ENCODE peak calls at places on chromosome 10, in seven cellular contexts. One of them, this sample, is unnamed.

GRCh38 chr10:104580321-104580720 is 60.8 kb upstream of the SORCS3 start:
- DNase-seq in OCI-LY7: no peak
- DNase-seq in neuronal stem cell: no peak
- DNase-seq in MM.1S: no peak
- DNase-seq in PC-3: no peak
- DNase-seq in mammary epithelial cell: no peak
- DNase-seq in GM23338: no peak
- DNase-seq in this sample: peak

GRCh38 chr10:50393784-50394183 is 142.5 kb upstream of the ASAH2 start:
- DNase-seq in PC-3: peak
- DNase-seq in GM23338: no peak
- DNase-seq in MM.1S: no peak
- DNase-seq in OCI-LY7: no peak
- DNase-seq in mammary epithelial cell: no peak
- DNase-seq in neuronal stem cell: no peak
- DNase-seq in this sample: peak

GRCh38 chr10:79322616-79323566 is 24.4 kb upstream of the PPIF start:
- DNase-seq in OCI-LY7: no peak
- DNase-seq in MM.1S: no peak
- DNase-seq in mammary epithelial cell: peak
- DNase-seq in GM23338: no peak
- DNase-seq in PC-3: peak
- DNase-seq in neuronal stem cell: no peak
- DNase-seq in this sample: peak

GRCh38 chr10:67612577-67613537 is 83.1 kb downstream of the CTNNA3 start:
- DNase-seq in MM.1S: peak
- DNase-seq in GM23338: no peak
- DNase-seq in PC-3: peak
- DNase-seq in OCI-LY7: no peak
- DNase-seq in mammary epithelial cell: peak
- DNase-seq in neuronal stem cell: no peak
- DNase-seq in this sample: peak

GRCh38 chr10:79104264-79104954 is 35.6 kb downstream of the ZMIZ1 start:
- DNase-seq in neuronal stem cell: no peak
- DNase-seq in MM.1S: no peak
- DNase-seq in OCI-LY7: no peak
- DNase-seq in PC-3: peak
- DNase-seq in mammary epithelial cell: no peak
- DNase-seq in GM23338: no peak
- DNase-seq in this sample: peak

GRCh38 chr10:77024456-77024855 is 613.2 kb downstream of the KCNMA1 start:
- DNase-seq in GM23338: no peak
- DNase-seq in MM.1S: no peak
- DNase-seq in mammary epithelial cell: no peak
- DNase-seq in neuronal stem cell: no peak
- DNase-seq in OCI-LY7: no peak
- DNase-seq in PC-3: no peak
- DNase-seq in this sample: no peak

GRCh38 chr10:132111121-132111731 is 45.5 kb downstream of the JAKMIP3 start:
- DNase-seq in MM.1S: no peak
- DNase-seq in OCI-LY7: no peak
- DNase-seq in PC-3: no peak
- DNase-seq in GM23338: no peak
- DNase-seq in neuronal stem cell: no peak
- DNase-seq in mammary epithelial cell: no peak
- DNase-seq in this sample: no peak

GRCh38 chr10:123972481-123973401 is 81.1 kb upstream of the CPXM2 start:
- DNase-seq in neuronal stem cell: peak
- DNase-seq in mammary epithelial cell: no peak
- DNase-seq in MM.1S: no peak
- DNase-seq in PC-3: no peak
- DNase-seq in GM23338: peak
- DNase-seq in OCI-LY7: no peak
- DNase-seq in this sample: no peak

GRCh38 chr10:23534328-23534727 is 95.5 kb downstream of the OTUD1 start:
- DNase-seq in mammary epithelial cell: no peak
- DNase-seq in OCI-LY7: peak
- DNase-seq in PC-3: no peak
- DNase-seq in GM23338: no peak
- DNase-seq in MM.1S: no peak
- DNase-seq in neuronal stem cell: no peak
- DNase-seq in this sample: no peak

GRCh38 chr10:90872648-90873020 is 860 bp downstream of the RPP30 start:
- DNase-seq in mammary epithelial cell: no peak
- DNase-seq in PC-3: no peak
- DNase-seq in MM.1S: no peak
- DNase-seq in GM23338: no peak
- DNase-seq in OCI-LY7: no peak
- DNase-seq in neuronal stem cell: no peak
- DNase-seq in this sample: no peak

GRCh38 chr10:133006202-133006601 is 63.8 kb upstream of the CFAP46 start:
- DNase-seq in MM.1S: no peak
- DNase-seq in neuronal stem cell: no peak
- DNase-seq in GM23338: no peak
- DNase-seq in OCI-LY7: no peak
- DNase-seq in PC-3: no peak
- DNase-seq in mammary epithelial cell: no peak
- DNase-seq in this sample: no peak

GRCh38 chr10:43453266-43453831 is 16.4 kb downstream of the ZNF487 start:
- DNase-seq in PC-3: no peak
- DNase-seq in OCI-LY7: peak
- DNase-seq in GM23338: no peak
- DNase-seq in mammary epithelial cell: no peak
- DNase-seq in MM.1S: no peak
- DNase-seq in neuronal stem cell: no peak
- DNase-seq in this sample: no peak

GRCh38 chr10:683448-684071 is 5.9 kb downstream of the DIP2C start:
- DNase-seq in PC-3: peak
- DNase-seq in neuronal stem cell: no peak
- DNase-seq in OCI-LY7: no peak
- DNase-seq in MM.1S: no peak
- DNase-seq in mammary epithelial cell: no peak
- DNase-seq in GM23338: no peak
- DNase-seq in this sample: peak

GRCh38 chr10:75083972-75084833 is 27.3 kb upstream of the SAMD8 start:
- DNase-seq in mammary epithelial cell: no peak
- DNase-seq in GM23338: no peak
- DNase-seq in PC-3: no peak
- DNase-seq in MM.1S: no peak
- DNase-seq in OCI-LY7: no peak
- DNase-seq in neuronal stem cell: no peak
- DNase-seq in this sample: peak

GRCh38 chr10:20971901-20972300 is 74.8 kb upstream of the NEBL start:
- DNase-seq in GM23338: no peak
- DNase-seq in neuronal stem cell: no peak
- DNase-seq in OCI-LY7: no peak
- DNase-seq in PC-3: no peak
- DNase-seq in MM.1S: peak
- DNase-seq in mammary epithelial cell: no peak
- DNase-seq in this sample: no peak

GRCh38 chr10:104437226-104437625 is 83.6 kb downstream of the CFAP58 start:
- DNase-seq in OCI-LY7: no peak
- DNase-seq in mammary epithelial cell: no peak
- DNase-seq in neuronal stem cell: no peak
- DNase-seq in GM23338: no peak
- DNase-seq in MM.1S: no peak
- DNase-seq in PC-3: no peak
- DNase-seq in this sample: peak

GRCh38 chr10:85849315-85849714 is 517.3 kb downstream of the GRID1 start:
- DNase-seq in neuronal stem cell: no peak
- DNase-seq in GM23338: no peak
- DNase-seq in PC-3: no peak
- DNase-seq in OCI-LY7: no peak
- DNase-seq in mammary epithelial cell: no peak
- DNase-seq in MM.1S: no peak
- DNase-seq in this sample: no peak

GRCh38 chr10:22597142-22597541 is 117.2 kb downstream of the PIP4K2A start:
- DNase-seq in PC-3: no peak
- DNase-seq in mammary epithelial cell: no peak
- DNase-seq in neuronal stem cell: no peak
- DNase-seq in OCI-LY7: peak
- DNase-seq in GM23338: no peak
- DNase-seq in MM.1S: no peak
- DNase-seq in this sample: no peak

GRCh38 chr10:96501985-96502384 is 11.7 kb downstream of the TLL2 start:
- DNase-seq in PC-3: peak
- DNase-seq in mammary epithelial cell: peak
- DNase-seq in neuronal stem cell: no peak
- DNase-seq in MM.1S: no peak
- DNase-seq in GM23338: no peak
- DNase-seq in OCI-LY7: no peak
- DNase-seq in this sample: no peak

GRCh38 chr10:43160067-43160918 is 22.0 kb downstream of the CSGALNACT2 start:
- DNase-seq in PC-3: peak
- DNase-seq in OCI-LY7: no peak
- DNase-seq in GM23338: no peak
- DNase-seq in mammary epithelial cell: peak
- DNase-seq in MM.1S: no peak
- DNase-seq in neuronal stem cell: no peak
- DNase-seq in this sample: peak

GRCh38 chr10:71368639-71369038 is 28.1 kb upstream of the CDH23 start:
- DNase-seq in OCI-LY7: peak
- DNase-seq in mammary epithelial cell: no peak
- DNase-seq in neuronal stem cell: no peak
- DNase-seq in MM.1S: no peak
- DNase-seq in GM23338: peak
- DNase-seq in PC-3: peak
- DNase-seq in this sample: no peak

GRCh38 chr10:125564570-125564969 is 118.4 kb downstream of the TEX36 start:
- DNase-seq in GM23338: no peak
- DNase-seq in MM.1S: no peak
- DNase-seq in neuronal stem cell: no peak
- DNase-seq in PC-3: no peak
- DNase-seq in OCI-LY7: no peak
- DNase-seq in mammary epithelial cell: no peak
- DNase-seq in this sample: no peak

GRCh38 chr10:31756131-31757119 is 172.2 kb downstream of the ARHGAP12 start:
- DNase-seq in neuronal stem cell: no peak
- DNase-seq in PC-3: no peak
- DNase-seq in GM23338: no peak
- DNase-seq in OCI-LY7: no peak
- DNase-seq in mammary epithelial cell: no peak
- DNase-seq in MM.1S: no peak
- DNase-seq in this sample: no peak

GRCh38 chr10:71747039-71747807 is 26.1 kb downstream of the VSIR start:
- DNase-seq in mammary epithelial cell: peak
- DNase-seq in MM.1S: no peak
- DNase-seq in neuronal stem cell: no peak
- DNase-seq in OCI-LY7: no peak
- DNase-seq in PC-3: no peak
- DNase-seq in GM23338: no peak
- DNase-seq in this sample: no peak

GRCh38 chr10:79391231-79392019 is 44.2 kb downstream of the PPIF start:
- DNase-seq in GM23338: no peak
- DNase-seq in mammary epithelial cell: no peak
- DNase-seq in MM.1S: no peak
- DNase-seq in neuronal stem cell: no peak
- DNase-seq in PC-3: no peak
- DNase-seq in OCI-LY7: no peak
- DNase-seq in this sample: no peak

GRCh38 chr10:4051011-4051407 is 266.0 kb upstream of the KLF6 start:
- DNase-seq in MM.1S: no peak
- DNase-seq in PC-3: no peak
- DNase-seq in OCI-LY7: no peak
- DNase-seq in GM23338: no peak
- DNase-seq in neuronal stem cell: no peak
- DNase-seq in mammary epithelial cell: no peak
- DNase-seq in this sample: peak
- H2AFZ ChIP-seq in MM.1S: no peak
- H2AFZ ChIP-seq in PC-3: peak
- H2AFZ ChIP-seq in OCI-LY7: peak
- H2AFZ ChIP-seq in GM23338: peak
- H2AFZ ChIP-seq in neuronal stem cell: peak
- H2AFZ ChIP-seq in mammary epithelial cell: no peak
- H2AFZ ChIP-seq in this sample: peak

DNA sequence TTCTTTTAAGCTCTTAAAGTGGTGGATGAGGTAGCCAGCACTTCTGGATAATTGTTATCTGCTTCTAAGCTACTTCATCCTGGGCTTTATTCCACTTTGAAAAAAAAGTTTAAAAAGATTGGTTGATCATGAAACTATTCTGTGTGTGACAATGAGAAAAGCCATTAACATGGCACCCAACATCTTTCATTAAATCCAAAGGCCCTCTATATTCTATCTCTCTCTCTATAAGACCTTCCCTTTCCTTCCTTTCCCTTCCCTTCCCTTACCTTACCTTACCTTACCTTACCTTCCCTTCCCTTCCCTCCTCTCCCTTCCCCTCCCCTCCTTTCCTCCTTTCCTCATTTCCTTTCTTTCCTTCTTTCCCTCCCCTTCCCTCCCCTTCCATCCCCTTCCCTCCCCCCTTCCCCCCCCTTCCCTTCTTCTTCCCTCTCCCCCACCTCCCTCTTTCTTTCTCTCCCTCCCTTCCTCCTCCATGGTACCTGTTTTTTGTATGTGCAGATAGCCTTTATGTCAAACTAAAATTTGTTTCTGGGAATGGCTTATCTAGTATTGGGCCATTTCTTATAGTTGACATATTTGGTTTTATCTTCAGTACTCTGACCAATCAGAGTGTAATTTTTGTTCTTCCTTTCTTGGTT is 218.7 kb downstream of the DKK1 start:
- DNase-seq in OCI-LY7: no peak
- DNase-seq in GM23338: no peak
- DNase-seq in PC-3: no peak
- DNase-seq in neuronal stem cell: no peak
- DNase-seq in MM.1S: no peak
- DNase-seq in mammary epithelial cell: no peak
- DNase-seq in this sample: no peak
- H2AFZ ChIP-seq in OCI-LY7: no peak
- H2AFZ ChIP-seq in GM23338: no peak
- H2AFZ ChIP-seq in PC-3: no peak
- H2AFZ ChIP-seq in neuronal stem cell: no peak
- H2AFZ ChIP-seq in MM.1S: no peak
- H2AFZ ChIP-seq in mammary epithelial cell: no peak
- H2AFZ ChIP-seq in this sample: no peak

DNA sequence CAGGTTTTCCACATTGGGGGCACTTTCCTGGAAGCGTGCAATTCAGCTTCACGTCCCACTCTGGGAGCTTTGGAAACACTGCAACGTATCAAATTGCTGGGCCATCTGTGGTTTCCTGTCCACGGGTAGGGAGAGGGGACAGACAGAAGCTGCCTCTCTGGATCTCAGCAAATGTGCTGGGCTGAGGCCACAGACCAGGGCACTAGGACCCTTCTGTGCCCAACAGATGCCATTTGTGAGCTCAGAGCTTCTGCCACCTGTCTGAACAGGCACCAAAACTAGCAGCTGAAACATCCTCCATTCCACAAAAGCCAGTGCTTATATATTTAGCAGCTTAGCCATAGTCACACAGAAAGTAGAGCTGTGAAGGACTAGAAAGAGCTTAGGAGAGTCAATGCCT is 40.9 kb upstream of the FRMD4A start:
- DNase-seq in OCI-LY7: no peak
- DNase-seq in neuronal stem cell: no peak
- DNase-seq in GM23338: no peak
- DNase-seq in PC-3: no peak
- DNase-seq in MM.1S: no peak
- DNase-seq in mammary epithelial cell: no peak
- DNase-seq in this sample: no peak
- H2AFZ ChIP-seq in OCI-LY7: no peak
- H2AFZ ChIP-seq in neuronal stem cell: peak
- H2AFZ ChIP-seq in GM23338: peak
- H2AFZ ChIP-seq in PC-3: no peak
- H2AFZ ChIP-seq in MM.1S: no peak
- H2AFZ ChIP-seq in mammary epithelial cell: no peak
- H2AFZ ChIP-seq in this sample: no peak

GRCh38 chr10:100008708-100009282 is 952 bp downstream of the DNMBP start:
- DNase-seq in neuronal stem cell: no peak
- DNase-seq in OCI-LY7: peak
- DNase-seq in mammary epithelial cell: no peak
- DNase-seq in GM23338: no peak
- DNase-seq in MM.1S: no peak
- DNase-seq in PC-3: peak
- DNase-seq in this sample: peak
- H2AFZ ChIP-seq in neuronal stem cell: peak
- H2AFZ ChIP-seq in OCI-LY7: peak
- H2AFZ ChIP-seq in mammary epithelial cell: peak
- H2AFZ ChIP-seq in GM23338: no peak
- H2AFZ ChIP-seq in MM.1S: peak
- H2AFZ ChIP-seq in PC-3: peak
- H2AFZ ChIP-seq in this sample: no peak

This sample was measured in fibroblast of lung.